ENCODE peak calls at places on chromosome 18, in five cellular contexts. J, G, P, E and Y are unnamed samples.

GRCh38 chr18:31546476-31546875 is 45.2 kb upstream of the TTR start:
- DNase-seq in J (no peak), G (no peak), P (no peak), E (no peak), Y (no peak)

GRCh38 chr18:58661423-58661822 is 9.8 kb upstream of the MALT1 start:
- DNase-seq in J (no peak), G (peak), P (no peak), E (no peak), Y (no peak)

GRCh38 chr18:78192044-78192443 is 787.6 kb upstream of the SALL3 start:
- DNase-seq in J (no peak), G (no peak), P (no peak), E (no peak), Y (no peak)

GRCh38 chr18:46660955-46661749 is 4.1 kb upstream of the LOXHD1 start:
- DNase-seq in J (peak), G (no peak), P (peak), E (no peak), Y (peak)

GRCh38 chr18:46278481-46279465 is 174.6 kb downstream of the HAUS1 start:
- DNase-seq in J (peak), G (peak), P (no peak), E (no peak), Y (no peak)

GRCh38 chr18:45678850-45679249 is 45.1 kb upstream of the SLC14A1 start:
- DNase-seq in J (no peak), G (no peak), P (no peak), E (no peak), Y (no peak)

GRCh38 chr18:32889620-32890593 is 117.1 kb upstream of the KLHL14 start:
- DNase-seq in J (no peak), G (no peak), P (no peak), E (no peak), Y (no peak)

GRCh38 chr18:26548144-26549102 is at the start of gene KCTD1:
- DNase-seq in J (peak), G (peak), P (peak), E (peak), Y (peak)

GRCh38 chr18:76149728-76150127 is 345.3 kb downstream of the ZNF516 start:
- DNase-seq in J (no peak), G (no peak), P (no peak), E (no peak), Y (no peak)

GRCh38 chr18:56162871-56163270 is 475.5 kb downstream of the TXNL1 start:
- DNase-seq in J (peak), G (no peak), P (no peak), E (no peak), Y (no peak)

GRCh38 chr18:22822024-22822423 is 111.1 kb upstream of the RBBP8 start:
- DNase-seq in J (peak), G (peak), P (no peak), E (no peak), Y (peak)

GRCh38 chr18:4453712-4454547 is 1.2 kb downstream of the DLGAP1 start:
- DNase-seq in J (no peak), G (no peak), P (peak), E (no peak), Y (peak)